ENCODE peak calls at places on chromosomes 5 and 9, in ten cellular contexts. M is NAMALWA; H is NCI-H345; N is activated CD4-positive, alpha-beta T cell treated with anti-CD3 and anti-CD28 coated beads for 1 hour; B is AG08396; A is psoas muscle; J is astrocyte of the spinal cord; L is NCI-H774; C is naive thymus-derived CD8-positive, alpha-beta T cell; Y is stimulated activated CD4-positive, alpha-beta T cell treated with anti-CD3 and anti-CD28 coated beads, Interleukin-1b, Interleukin-23, amount 100 ng/mL, for 4 hours. G is an unnamed sample.

GRCh38 chr5:168468836-168469235 is 17.4 kb upstream of the RARS1 start:
- DNase-seq in Y (no peak), H (no peak), M (no peak), J (peak), N (no peak), C (no peak), L (no peak), A (no peak), B (peak), G (no peak)

GRCh38 chr5:44981708-44982107 is 173.0 kb downstream of the MRPS30 start:
- DNase-seq in B (no peak), J (no peak), H (no peak), L (no peak), C (no peak), N (no peak), A (no peak), Y (no peak), M (no peak), G (no peak)

GRCh38 chr9:93089481-93089991 is 6.5 kb upstream of the CARD19 start:
- DNase-seq in J (no peak), B (no peak), N (no peak), M (no peak), C (no peak), H (no peak), L (no peak), Y (no peak), A (no peak), G (no peak)

GRCh38 chr5:131303537-131303936 is 39.7 kb downstream of the CDC42SE2 start:
- DNase-seq in J (peak), B (peak), L (no peak), Y (no peak), M (no peak), C (no peak), N (no peak), A (no peak), H (no peak), G (no peak)

GRCh38 chr5:150763023-150763793 is 4.4 kb upstream of the DCTN4 start:
- DNase-seq in H (peak), B (no peak), M (no peak), C (no peak), A (peak), N (no peak), J (peak), L (peak), Y (no peak), G (peak)

GRCh38 chr5:133564921-133565565 is 47.3 kb downstream of the FSTL4 start:
- DNase-seq in N (no peak), C (no peak), Y (no peak), H (no peak), J (no peak), M (no peak), L (no peak), B (no peak), A (no peak), G (no peak)

GRCh38 chr9:95465115-95465514 is 51.7 kb downstream of the PTCH1 start:
- DNase-seq in Y (no peak), B (no peak), A (no peak), M (no peak), N (no peak), H (no peak), J (no peak), C (no peak), L (no peak), G (no peak)

GRCh38 chr9:115614931-115615401 is 497.0 kb upstream of the TNC start:
- DNase-seq in B (no peak), L (no peak), J (no peak), A (no peak), C (no peak), N (no peak), M (no peak), H (no peak), Y (no peak), G (no peak)

GRCh38 chr9:116156621-116157314 is 3.2 kb downstream of the PAPPA start:
- DNase-seq in L (peak), B (peak), M (no peak), J (peak), N (no peak), H (peak), Y (no peak), A (peak), C (no peak), G (peak)

GRCh38 chr5:84715686-84716085 is 331.0 kb upstream of the EDIL3 start:
- DNase-seq in H (no peak), B (no peak), Y (no peak), L (no peak), M (no peak), N (no peak), C (no peak), A (no peak), J (no peak), G (no peak)

GRCh38 chr5:151708126-151708525 is 21.4 kb upstream of the SPARC start:
- DNase-seq in C (no peak), H (no peak), N (no peak), J (no peak), B (no peak), Y (no peak), A (no peak), L (no peak), M (no peak), G (no peak)

GRCh38 chr5:126513302-126513701 is 81.7 kb downstream of the ALDH7A1 start:
- DNase-seq in A (no peak), L (no peak), C (no peak), H (no peak), J (no peak), N (no peak), M (no peak), Y (no peak), B (no peak), G (no peak)